ENCODE peak calls at places on chromosome 7, in five cellular contexts. U is right lobe of liver, I is HFFc6, J is neural progenitor cell, P is cardiac muscle cell. W is an unnamed sample.

GRCh38 chr7:155999631-156000489 is 187.6 kb upstream of the SHH start:
- DNase-seq in P (no peak), J (no peak), I (no peak), U (no peak), W (no peak)

GRCh38 chr7:75960372-75960771 is 34.0 kb downstream of the TMEM120A start:
- DNase-seq in I (no peak), J (no peak), P (no peak), U (no peak), W (no peak)

GRCh38 chr7:137836113-137836509 is 10.7 kb downstream of the DGKI start:
- DNase-seq in U (no peak), P (no peak), I (no peak), J (no peak), W (no peak)

GRCh38 chr7:85682819-85683218 is 496.0 kb upstream of the SEMA3D start:
- DNase-seq in J (no peak), U (no peak), P (peak; percentile 45), I (no peak), W (no peak)

GRCh38 chr7:155851892-155852291 is 39.6 kb upstream of the SHH start:
- DNase-seq in P (no peak), J (no peak), I (no peak), U (no peak), W (no peak)

GRCh38 chr7:22934473-22935065 is 79.4 kb downstream of the HYCC1 start:
- DNase-seq in J (no peak), I (peak; percentile 43), P (peak; percentile 17), U (no peak), W (no peak)

GRCh38 chr7:146053492-146053891 is 63.1 kb upstream of the CNTNAP2 start:
- DNase-seq in U (no peak), I (no peak), P (no peak), J (no peak), W (no peak)

GRCh38 chr7:28688651-28689050 is 269.5 kb downstream of the TRIL start:
- DNase-seq in P (peak; percentile 60), I (peak; percentile 1), J (no peak), U (no peak), W (no peak)

GRCh38 chr7:44935583-44935982 is 43.2 kb downstream of the MYO1G start:
- DNase-seq in P (no peak), I (no peak), U (no peak), J (no peak), W (no peak)

GRCh38 chr7:155984609-155985405 is 172.5 kb upstream of the SHH start:
- DNase-seq in I (no peak), P (no peak), J (no peak), U (no peak), W (no peak)

GRCh38 chr7:158631574-158632195 is 44.1 kb upstream of the PTPRN2 start:
- DNase-seq in P (no peak), I (no peak), U (peak; percentile 74), J (no peak), W (no peak)

GRCh38 chr7:22675917-22676343 is 51.1 kb upstream of the IL6 start:
- DNase-seq in I (peak; percentile 32), U (no peak), P (peak; percentile 71), J (no peak), W (no peak)

GRCh38 chr7:122951006-122951405 is 44.5 kb downstream of the TAS2R16 start:
- DNase-seq in J (no peak), P (no peak), U (no peak), I (no peak), W (no peak)

GRCh38 chr7:2527505-2528464 is 8.2 kb downstream of the LFNG start:
- DNase-seq in U (peak; percentile 29), P (peak; percentile 49), I (peak; percentile 80), J (no peak), W (peak; percentile 59)

GRCh38 chr7:25994433-25994988 is 157.5 kb upstream of the NFE2L3 start:
- DNase-seq in J (no peak), I (no peak), P (no peak), U (no peak), W (no peak)

GRCh38 chr7:49773082-49773938 is at the start of gene VWC2:
- DNase-seq in P (no peak), I (no peak), U (no peak), J (peak; percentile 80), W (no peak)

GRCh38 chr7:152081088-152081487 is 55.6 kb downstream of the GALNT11 start:
- DNase-seq in I (no peak), P (no peak), U (no peak), J (peak; percentile 58), W (no peak)

GRCh38 chr7:155560196-155560595 is 13.8 kb upstream of the CNPY1 start:
- DNase-seq in I (no peak), P (no peak), U (no peak), J (no peak), W (no peak)

GRCh38 chr7:153034791-153035190 is 275.2 kb downstream of the ACTR3B start:
- DNase-seq in U (no peak), I (no peak), J (no peak), P (no peak), W (no peak)

GRCh38 chr7:29038463-29038862 is 80.3 kb upstream of the TRIL start:
- DNase-seq in I (no peak), J (no peak), P (peak; percentile 58), U (no peak), W (no peak)

GRCh38 chr7:117724898-117725297 is 148.3 kb downstream of the CTTNBP2 start:
- DNase-seq in I (no peak), J (no peak), U (no peak), P (no peak), W (no peak)

GRCh38 chr7:2417981-2418481 is 14.6 kb downstream of the CHST12 start:
- DNase-seq in P (no peak), U (peak; percentile 57), I (peak; percentile 12), J (no peak), W (no peak)

GRCh38 chr7:141992154-141992553 is 3.5 kb upstream of the MGAM start:
- DNase-seq in U (no peak), P (no peak), I (no peak), J (no peak), W (no peak)

GRCh38 chr7:51428226-51428887 is 111.7 kb upstream of the COBL start:
- DNase-seq in P (no peak), U (no peak), J (peak; percentile 26), I (peak; percentile 7), W (peak; percentile 37)

GRCh38 chr7:54811016-54811924 is 52.3 kb upstream of the SEC61G start:
- DNase-seq in I (peak; percentile 82), U (no peak), P (peak; percentile 61), J (no peak), W (no peak)

GRCh38 chr7:73532224-73532623 is 10.1 kb upstream of the BAZ1B start:
- DNase-seq in I (no peak), U (no peak), J (no peak), P (no peak), W (no peak)
- TF ChIP-seq CTCF in I (no peak), U (no peak), J (no peak), P (no peak), W (no peak)

GRCh38 chr7:86914468-86915054 is 144.9 kb downstream of the ELAPOR2 start:
- DNase-seq in U (no peak), J (peak; percentile 26), I (no peak), P (peak; percentile 46), W (no peak)
- TF ChIP-seq CTCF in U (peak; percentile 38), J (peak; percentile 70), I (peak; percentile 81), P (peak; percentile 61), W (no peak)

GRCh38 chr7:95476072-95476845 is 9.5 kb upstream of the ASB4 start:
- DNase-seq in I (no peak), P (peak; percentile 12), U (no peak), J (no peak), W (no peak)

GRCh38 chr7:95481768-95482167 is 4.0 kb upstream of the ASB4 start:
- DNase-seq in I (no peak), P (no peak), J (no peak), U (no peak), W (no peak)

GRCh38 chr7:95476904-95477594 is 8.7 kb upstream of the ASB4 start:
- DNase-seq in P (peak; percentile 85), J (peak; percentile 85), I (peak; percentile 48), U (peak; percentile 37), W (peak; percentile 30)

GRCh38 chr7:95479992-95480624 is 5.6 kb upstream of the ASB4 start:
- DNase-seq in J (no peak), U (no peak), I (no peak), P (no peak), W (no peak)

GRCh38 chr7:95478139-95479037 is 7.4 kb upstream of the ASB4 start:
- DNase-seq in I (peak; percentile 7), J (peak; percentile 54), P (peak; percentile 80), U (no peak), W (peak; percentile 48)
- TF ChIP-seq CTCF in I (peak; percentile 58), J (peak; percentile 57), P (peak; percentile 73), U (peak; percentile 50), W (peak; percentile 18)

GRCh38 chr7:81457858-81458522 is 311.9 kb downstream of the HGF start:
- DNase-seq in P (peak; percentile 58), U (no peak), J (no peak), I (peak; percentile 28), W (no peak)
- TF ChIP-seq CTCF in P (peak; percentile 47), U (peak; percentile 23), J (peak; percentile 38), I (peak; percentile 82), W (no peak)

GRCh38 chr7:105794741-105795729 is 81.4 kb downstream of the ATXN7L1 start:
- DNase-seq in J (no peak), I (peak; percentile 63), P (peak; percentile 83), U (peak; percentile 41), W (no peak)

GRCh38 chr7:105796365-105796764 is 80.0 kb downstream of the ATXN7L1 start:
- DNase-seq in J (no peak), P (no peak), I (peak; percentile 42), U (no peak), W (no peak)

GRCh38 chr7:105799677-105800076 is 76.7 kb downstream of the ATXN7L1 start:
- DNase-seq in J (no peak), P (no peak), I (no peak), U (no peak), W (no peak)

GRCh38 chr7:105799006-105799405 is 77.4 kb downstream of the ATXN7L1 start:
- DNase-seq in U (no peak), J (peak; percentile 80), P (no peak), I (no peak), W (no peak)

GRCh38 chr7:105797652-105798051 is 78.7 kb downstream of the ATXN7L1 start:
- DNase-seq in I (no peak), J (no peak), P (no peak), U (no peak), W (no peak)
- TF ChIP-seq CTCF in I (no peak), J (no peak), P (no peak), U (no peak), W (no peak)

W was measured in mucosa of descending colon.